ENCODE peak calls at places on chromosomes 1 and 21, in five cellular contexts. Z is GM13977; Y is activated CD8-positive, alpha-beta memory T cell treated with anti-CD3 and anti-CD28 coated beads for 1 hour; P is RWPE1; G is fibroblast of gingiva. X is an unnamed sample.

GRCh38 chr1:107389410-107390075 is 248.7 kb downstream of the NTNG1 start:
- DNase-seq in Z (no peak), Y (no peak), P (no peak), G (no peak), X (peak)

GRCh38 chr1:183914283-183914682 is 109.4 kb downstream of the RGL1 start:
- DNase-seq in Z (no peak), Y (no peak), P (no peak), G (peak), X (peak)

GRCh38 chr1:7455796-7456568 is 315.1 kb upstream of the VAMP3 start:
- DNase-seq in Z (no peak), Y (no peak), P (no peak), G (no peak), X (no peak)

GRCh38 chr1:22808186-22808845 is 97.7 kb downstream of the EPHB2 start:
- DNase-seq in Z (no peak), Y (no peak), P (peak), G (peak), X (no peak)

GRCh38 chr1:42133809-42134526 is 19.2 kb upstream of the GUCA2B start:
- DNase-seq in Z (no peak), Y (no peak), P (no peak), G (no peak), X (no peak)

GRCh38 chr1:112935474-112936289 is 20.3 kb downstream of the SLC16A1 start:
- DNase-seq in Z (no peak), Y (no peak), P (peak), G (peak), X (peak)

GRCh38 chr21:26591543-26591942 is 18.5 kb upstream of the CYYR1 start:
- DNase-seq in Z (no peak), Y (no peak), P (no peak), G (no peak), X (no peak)

GRCh38 chr21:45637883-45638282 is 5.6 kb upstream of the PCBP3 start:
- DNase-seq in Z (peak), Y (no peak), P (no peak), G (no peak), X (no peak)

GRCh38 chr1:201921952-201922558 is 24.3 kb downstream of the LMOD1 start:
- DNase-seq in Z (no peak), Y (no peak), P (no peak), G (no peak), X (no peak)

GRCh38 chr1:221117548-221117951 is 238.3 kb downstream of the HLX start:
- DNase-seq in Z (no peak), Y (no peak), P (no peak), G (peak), X (no peak)

GRCh38 chr1:168428063-168428731 is 115.6 kb downstream of the XCL2 start:
- DNase-seq in Z (no peak), Y (no peak), P (no peak), G (no peak), X (no peak)

GRCh38 chr1:217527151-217527550 is 103.7 kb downstream of the GPATCH2 start:
- DNase-seq in Z (no peak), Y (no peak), P (peak), G (no peak), X (no peak)

GRCh38 chr21:35593000-35593502 is 467.3 kb downstream of the SETD4 start:
- DNase-seq in Z (no peak), Y (no peak), P (peak), G (peak), X (peak)

GRCh38 chr1:169238506-169238905 is 129.1 kb downstream of the NME7 start:
- DNase-seq in Z (no peak), Y (no peak), P (no peak), G (peak), X (no peak)

GRCh38 chr21:41848533-41848932 is 30.6 kb downstream of the PRDM15 start:
- DNase-seq in Z (no peak), Y (no peak), P (no peak), G (no peak), X (no peak)

GRCh38 chr1:182889997-182890396 is 50.9 kb downstream of the DHX9 start:
- DNase-seq in Z (peak), Y (no peak), P (no peak), G (no peak), X (peak)

GRCh38 chr1:182713939-182714338 is 29.6 kb upstream of the RGS8 start:
- DNase-seq in Z (no peak), Y (no peak), P (no peak), G (no peak), X (no peak)

GRCh38 chr1:202306535-202307345 is 35.0 kb downstream of the UBE2T start:
- DNase-seq in Z (no peak), Y (no peak), P (no peak), G (no peak), X (no peak)

GRCh38 chr1:8866792-8867415 is 11.6 kb downstream of the ENO1 start:
- DNase-seq in Z (no peak), Y (no peak), P (no peak), G (no peak), X (no peak)

GRCh38 chr1:177354247-177354646 is 183.5 kb downstream of the BRINP2 start:
- DNase-seq in Z (no peak), Y (no peak), P (no peak), G (no peak), X (no peak)